ENCODE peak calls at places on chromosomes 3 and 15, in four cellular contexts. K, I, D and T are unnamed samples.

GRCh38 chr3:168877899-168878298 is 782.2 kb upstream of the GOLIM4 start:
- DNase-seq in K (no peak), I (no peak), D (no peak), T (no peak)

GRCh38 chr3:52547143-52547542 is 10.7 kb downstream of the UQCC5 start:
- DNase-seq in I (no peak), D (no peak), K (no peak), T (peak; percentile 1)

GRCh38 chr15:88144921-88145320 is 111.6 kb downstream of the NTRK3 start:
- DNase-seq in I (no peak), D (no peak), K (no peak), T (no peak)

GRCh38 chr3:186971578-186971977 is 41.3 kb downstream of the ST6GAL1 start:
- DNase-seq in I (no peak), D (no peak), K (peak; percentile 47), T (no peak)

GRCh38 chr3:195001961-195002861 is 268.7 kb downstream of the XXYLT1 start:
- DNase-seq in D (peak; percentile 77), I (peak; percentile 34), K (peak; percentile 36), T (peak; percentile 30)

GRCh38 chr3:58679974-58680656 is 13.5 kb upstream of the FAM3D start:
- DNase-seq in I (no peak), K (no peak), D (no peak), T (no peak)

GRCh38 chr3:57949779-57950618 is 58.2 kb upstream of the FLNB start:
- DNase-seq in K (peak; percentile 76), I (no peak), D (peak; percentile 67), T (no peak)

GRCh38 chr15:45842151-45842550 is 207.3 kb downstream of the SQOR start:
- DNase-seq in D (no peak), I (no peak), K (no peak), T (no peak)

GRCh38 chr15:75696303-75696657 is 16.4 kb downstream of the CSPG4 start:
- DNase-seq in I (no peak), D (no peak), K (no peak), T (no peak)

GRCh38 chr15:90259524-90259923 is 5.9 kb upstream of the NGRN start:
- DNase-seq in I (peak; percentile 10), K (no peak), D (no peak), T (no peak)

GRCh38 chr15:83230242-83230641 is 22.6 kb upstream of the HDGFL3 start:
- DNase-seq in K (no peak), I (no peak), D (no peak), T (no peak)

GRCh38 chr3:182618085-182618732 is 175.1 kb upstream of the ATP11B start:
- DNase-seq in K (no peak), I (no peak), D (no peak), T (peak; percentile 26)

GRCh38 chr3:181974198-181974597 is 262.5 kb downstream of the SOX2 start:
- DNase-seq in K (no peak), I (no peak), D (no peak), T (no peak)

GRCh38 chr3:27472166-27472565 is 12.0 kb downstream of the SLC4A7 start:
- DNase-seq in K (no peak), D (no peak), I (no peak), T (no peak)

GRCh38 chr3:183537295-183537730 is 18.2 kb downstream of the KLHL6 start:
- DNase-seq in D (peak; percentile 85), K (no peak), I (peak; percentile 49), T (no peak)

DNA sequence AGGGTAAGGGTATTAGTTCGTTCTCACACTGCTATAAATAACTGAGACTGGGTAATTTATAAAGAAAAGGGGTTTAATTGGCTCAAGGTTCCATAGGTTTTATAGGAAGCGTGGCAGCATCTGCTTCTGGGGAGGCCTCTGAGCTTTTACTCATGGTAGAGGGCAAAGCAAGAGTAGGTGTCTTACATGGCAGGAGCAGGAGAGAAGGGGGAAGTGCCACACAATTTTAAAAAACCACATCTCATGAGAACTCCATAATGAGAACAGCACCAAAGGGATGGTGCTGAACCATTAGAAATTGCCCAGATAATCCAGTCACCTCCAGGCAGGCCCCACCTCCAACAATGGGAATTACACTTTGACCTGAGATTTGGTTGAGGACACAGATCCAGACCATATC is 12.2 kb downstream of the RNF111 start:
- DNase-seq in K (no peak), D (no peak), I (no peak), T (no peak)
- H3K4me1 ChIP-seq in K (no peaks in the 10 kb centered on the region), D (peaks cover 17% of the 10 kb centered on the region), I (peaks cover 2% of the 10 kb centered on the region), T (no peaks in the 10 kb centered on the region)

GRCh38 chr3:192861972-192862371 is 55.7 kb downstream of the MB21D2 start:
- DNase-seq in D (no peak), K (no peak), I (no peak), T (no peak)
- H3K4me3 ChIP-seq in D (no peak overlapping the region), K (no peak overlapping the region), I (no peak overlapping the region), T (no peak overlapping the region)

GRCh38 chr15:56757884-56758283 is 24.6 kb upstream of the ZNF280D start:
- DNase-seq in I (no peak), K (no peak), D (no peak), T (no peak)

GRCh38 chr15:56754993-56755392 is 21.7 kb upstream of the ZNF280D start:
- DNase-seq in I (peak; percentile 30), K (no peak), D (no peak), T (no peak)

GRCh38 chr15:56760186-56760585 is 26.9 kb upstream of the ZNF280D start:
- DNase-seq in K (no peak), D (no peak), I (peak; percentile 21), T (peak; percentile 82)

GRCh38 chr15:56759450-56759845 is 26.1 kb upstream of the ZNF280D start:
- DNase-seq in I (peak; percentile 98), D (peak; percentile 63), K (peak; percentile 51), T (no peak)

DNA sequence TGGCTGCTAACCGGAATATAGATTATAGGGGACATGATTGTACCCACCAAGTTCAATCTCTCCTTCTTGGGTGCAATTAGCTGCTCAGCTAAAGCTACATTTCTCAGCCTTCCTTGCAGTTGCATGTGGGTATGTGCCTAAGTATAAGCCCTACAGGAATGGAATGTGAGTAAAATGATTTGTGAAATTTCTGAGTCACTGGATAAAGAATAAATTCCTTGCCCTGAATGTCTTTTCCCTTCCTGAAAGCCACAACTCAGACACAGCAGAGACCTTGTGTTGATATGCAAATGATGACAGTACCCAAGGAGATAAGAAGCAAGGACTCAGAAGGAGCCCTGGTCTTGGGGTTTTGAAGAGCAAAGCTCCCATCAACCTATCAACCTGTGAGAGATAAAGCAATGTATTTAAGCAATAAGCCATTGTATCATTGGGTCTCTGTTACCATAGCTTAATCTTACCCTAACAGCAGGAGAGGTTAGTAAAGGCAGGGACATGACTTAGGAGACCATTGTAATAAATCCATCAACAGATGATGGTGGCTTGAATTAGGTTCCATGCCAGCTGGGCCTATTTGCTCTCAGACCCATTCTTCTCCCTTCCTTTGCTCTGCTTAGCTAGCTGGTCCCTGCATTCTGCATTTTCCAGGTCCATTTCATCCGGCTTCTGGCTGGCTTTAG is 25.6 kb upstream of the ZNF280D start:
- DNase-seq in K (no peak), D (no peak), I (peak; percentile 79), T (peak; percentile 6)
- H3K9me3 ChIP-seq in K (no peaks in the 10 kb centered on the region), D (no peaks in the 10 kb centered on the region), I (no peaks in the 10 kb centered on the region), T (no peaks in the 10 kb centered on the region)

DNA sequence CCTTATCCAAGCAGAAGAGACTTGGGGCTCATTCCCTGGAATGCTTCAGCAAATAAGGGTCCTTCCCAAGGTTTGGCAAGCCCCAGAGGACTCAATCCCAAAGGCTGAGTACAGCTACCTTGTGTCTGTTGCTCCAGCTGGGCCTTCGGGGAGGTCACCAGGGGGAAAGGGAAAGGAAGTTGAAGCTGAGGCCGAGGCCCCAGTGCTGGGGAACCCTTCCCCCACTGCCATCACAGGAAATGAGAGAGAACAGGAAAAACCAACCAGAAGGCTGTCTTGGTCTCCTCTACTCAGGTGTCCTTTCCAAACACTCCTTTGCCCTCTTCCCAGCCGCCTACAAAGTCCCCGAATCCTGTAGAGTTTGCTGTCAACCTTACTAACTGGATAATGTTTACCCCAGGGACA is 5.7 kb downstream of the CSRNP1 start:
- DNase-seq in K (no peak), D (peak; percentile 66), I (peak; percentile 55), T (no peak)
- H3K4me1 ChIP-seq in K (peaks cover 43% of the 10 kb centered on the region), D (peaks cover 66% of the 10 kb centered on the region), I (peaks cover 49% of the 10 kb centered on the region), T (peaks cover 17% of the 10 kb centered on the region)

DNA sequence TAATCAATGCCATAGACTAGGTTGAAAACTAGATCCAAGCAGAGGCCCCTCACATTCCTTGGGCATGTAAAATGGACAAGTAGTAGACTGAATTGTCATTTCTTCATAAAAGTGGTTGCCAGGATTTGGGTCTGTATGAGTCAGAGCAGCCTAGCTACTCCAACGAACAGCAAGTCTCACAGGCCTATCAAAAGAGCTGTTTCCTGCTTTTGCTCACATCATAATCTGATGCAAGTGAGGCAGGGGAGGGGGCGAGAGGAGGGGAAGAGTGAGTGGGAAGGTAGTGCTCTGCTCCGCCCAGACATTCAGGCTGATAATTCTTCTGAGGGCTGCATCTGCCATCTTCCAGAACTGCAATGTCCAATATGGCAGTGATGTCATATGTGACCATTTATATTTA is 228.9 kb upstream of the PRICKLE2 start:
- DNase-seq in D (no peak), I (peak; percentile 85), K (no peak), T (no peak)
- H3K4me3 ChIP-seq in D (no peak overlapping the region), I (no peak overlapping the region), K (no peak overlapping the region), T (no peak overlapping the region)